ENCODE peak calls at places on chromosomes 5 and 9, in nine cellular contexts. One of them, this sample, is unnamed.

GRCh38 chr5:150140830-150141229 is 14.8 kb downstream of the PDGFRB start:
- DNase-seq in GM23338: no peak
- DNase-seq in Peyer's patch: no peak
- DNase-seq in K562: no peak
- DNase-seq in progenitor cell of endocrine pancreas: no peak
- DNase-seq in GM10248: no peak
- DNase-seq in endothelial cell: no peak
- DNase-seq in cardiac fibroblast: peak
- DNase-seq in choroid plexus epithelial cell: peak
- DNase-seq in this sample: peak

GRCh38 chr5:177605078-177605477 is 5.1 kb downstream of the B4GALT7 start:
- DNase-seq in cardiac fibroblast: no peak
- DNase-seq in progenitor cell of endocrine pancreas: no peak
- DNase-seq in GM10248: no peak
- DNase-seq in choroid plexus epithelial cell: no peak
- DNase-seq in endothelial cell: no peak
- DNase-seq in K562: no peak
- DNase-seq in Peyer's patch: no peak
- DNase-seq in GM23338: no peak
- DNase-seq in this sample: no peak

GRCh38 chr5:176660530-176660859 is 13.2 kb downstream of the TSPAN17 start:
- DNase-seq in GM23338: no peak
- DNase-seq in endothelial cell: no peak
- DNase-seq in progenitor cell of endocrine pancreas: no peak
- DNase-seq in choroid plexus epithelial cell: no peak
- DNase-seq in Peyer's patch: no peak
- DNase-seq in K562: no peak
- DNase-seq in GM10248: no peak
- DNase-seq in cardiac fibroblast: no peak
- DNase-seq in this sample: no peak

GRCh38 chr5:7586499-7586898 is 190.6 kb downstream of the ADCY2 start:
- DNase-seq in GM23338: no peak
- DNase-seq in GM10248: no peak
- DNase-seq in Peyer's patch: no peak
- DNase-seq in progenitor cell of endocrine pancreas: no peak
- DNase-seq in K562: no peak
- DNase-seq in cardiac fibroblast: no peak
- DNase-seq in choroid plexus epithelial cell: no peak
- DNase-seq in endothelial cell: no peak
- DNase-seq in this sample: no peak

GRCh38 chr5:154198611-154199230 is 8.2 kb downstream of the GALNT10 start:
- DNase-seq in GM23338: peak
- DNase-seq in cardiac fibroblast: peak
- DNase-seq in progenitor cell of endocrine pancreas: no peak
- DNase-seq in GM10248: no peak
- DNase-seq in endothelial cell: no peak
- DNase-seq in Peyer's patch: no peak
- DNase-seq in choroid plexus epithelial cell: peak
- DNase-seq in K562: no peak
- DNase-seq in this sample: peak

GRCh38 chr5:120873083-120873482 is 409.0 kb downstream of the PRR16 start:
- DNase-seq in progenitor cell of endocrine pancreas: no peak
- DNase-seq in K562: no peak
- DNase-seq in cardiac fibroblast: peak
- DNase-seq in GM23338: no peak
- DNase-seq in GM10248: no peak
- DNase-seq in endothelial cell: no peak
- DNase-seq in choroid plexus epithelial cell: no peak
- DNase-seq in Peyer's patch: no peak
- DNase-seq in this sample: no peak

GRCh38 chr9:135712571-135713295 is 10.7 kb downstream of the KCNT1 start:
- DNase-seq in Peyer's patch: no peak
- DNase-seq in choroid plexus epithelial cell: no peak
- DNase-seq in cardiac fibroblast: no peak
- DNase-seq in K562: no peak
- DNase-seq in GM23338: no peak
- DNase-seq in progenitor cell of endocrine pancreas: no peak
- DNase-seq in GM10248: no peak
- DNase-seq in endothelial cell: no peak
- DNase-seq in this sample: no peak

GRCh38 chr5:94618029-94618492 is 343 bp downstream of the KIAA0825 start:
- DNase-seq in GM10248: no peak
- DNase-seq in choroid plexus epithelial cell: peak
- DNase-seq in cardiac fibroblast: peak
- DNase-seq in endothelial cell: peak
- DNase-seq in K562: peak
- DNase-seq in progenitor cell of endocrine pancreas: no peak
- DNase-seq in Peyer's patch: peak
- DNase-seq in GM23338: peak
- DNase-seq in this sample: peak

GRCh38 chr9:96599298-96599697 is 20.3 kb downstream of the CDC14B start:
- DNase-seq in endothelial cell: no peak
- DNase-seq in GM23338: no peak
- DNase-seq in cardiac fibroblast: peak
- DNase-seq in GM10248: no peak
- DNase-seq in K562: no peak
- DNase-seq in Peyer's patch: no peak
- DNase-seq in choroid plexus epithelial cell: peak
- DNase-seq in progenitor cell of endocrine pancreas: no peak
- DNase-seq in this sample: peak

GRCh38 chr5:124343451-124343867 is 403.0 kb downstream of the ZNF608 start:
- DNase-seq in GM10248: no peak
- DNase-seq in cardiac fibroblast: peak
- DNase-seq in GM23338: no peak
- DNase-seq in choroid plexus epithelial cell: peak
- DNase-seq in progenitor cell of endocrine pancreas: no peak
- DNase-seq in K562: no peak
- DNase-seq in Peyer's patch: no peak
- DNase-seq in endothelial cell: no peak
- DNase-seq in this sample: peak

GRCh38 chr9:117704597-117704996 is 394 bp downstream of the TLR4 start:
- DNase-seq in GM23338: no peak
- DNase-seq in GM10248: no peak
- DNase-seq in Peyer's patch: no peak
- DNase-seq in progenitor cell of endocrine pancreas: no peak
- DNase-seq in endothelial cell: no peak
- DNase-seq in cardiac fibroblast: no peak
- DNase-seq in choroid plexus epithelial cell: no peak
- DNase-seq in K562: no peak
- DNase-seq in this sample: no peak

GRCh38 chr5:54646285-54647101 is 128.9 kb downstream of the SNX18 start:
- DNase-seq in K562: no peak
- DNase-seq in Peyer's patch: no peak
- DNase-seq in choroid plexus epithelial cell: peak
- DNase-seq in GM23338: peak
- DNase-seq in endothelial cell: no peak
- DNase-seq in progenitor cell of endocrine pancreas: no peak
- DNase-seq in cardiac fibroblast: peak
- DNase-seq in GM10248: peak
- DNase-seq in this sample: peak

GRCh38 chr9:115263731-115264130 is 145.8 kb upstream of the TNC start:
- DNase-seq in Peyer's patch: no peak
- DNase-seq in GM10248: no peak
- DNase-seq in choroid plexus epithelial cell: peak
- DNase-seq in K562: no peak
- DNase-seq in GM23338: no peak
- DNase-seq in cardiac fibroblast: peak
- DNase-seq in progenitor cell of endocrine pancreas: no peak
- DNase-seq in endothelial cell: no peak
- DNase-seq in this sample: peak

GRCh38 chr9:84230355-84231136 is 110.0 kb downstream of the SLC28A3 start:
- DNase-seq in cardiac fibroblast: peak
- DNase-seq in Peyer's patch: no peak
- DNase-seq in endothelial cell: no peak
- DNase-seq in K562: no peak
- DNase-seq in progenitor cell of endocrine pancreas: no peak
- DNase-seq in GM23338: no peak
- DNase-seq in GM10248: no peak
- DNase-seq in choroid plexus epithelial cell: no peak
- DNase-seq in this sample: peak

GRCh38 chr5:83467315-83468044 is 4.1 kb upstream of the VCAN start:
- DNase-seq in Peyer's patch: no peak
- DNase-seq in GM23338: peak
- DNase-seq in choroid plexus epithelial cell: peak
- DNase-seq in endothelial cell: no peak
- DNase-seq in K562: no peak
- DNase-seq in cardiac fibroblast: peak
- DNase-seq in progenitor cell of endocrine pancreas: no peak
- DNase-seq in GM10248: no peak
- DNase-seq in this sample: peak
- TF ChIP-seq CTCF in Peyer's patch: no peak
- TF ChIP-seq CTCF in GM23338: peak
- TF ChIP-seq CTCF in choroid plexus epithelial cell: peak
- TF ChIP-seq CTCF in endothelial cell: no peak
- TF ChIP-seq CTCF in K562: no peak
- TF ChIP-seq CTCF in cardiac fibroblast: peak
- TF ChIP-seq CTCF in progenitor cell of endocrine pancreas: no peak
- TF ChIP-seq CTCF in GM10248: peak
- TF ChIP-seq CTCF in this sample: peak

GRCh38 chr5:139517683-139518564 is 35.4 kb upstream of the STING1 start:
- DNase-seq in endothelial cell: peak
- DNase-seq in K562: peak
- DNase-seq in Peyer's patch: peak
- DNase-seq in GM10248: peak
- DNase-seq in choroid plexus epithelial cell: peak
- DNase-seq in progenitor cell of endocrine pancreas: peak
- DNase-seq in GM23338: peak
- DNase-seq in cardiac fibroblast: peak
- DNase-seq in this sample: peak

GRCh38 chr5:139514486-139514856 is 31.9 kb upstream of the STING1 start:
- DNase-seq in cardiac fibroblast: no peak
- DNase-seq in choroid plexus epithelial cell: no peak
- DNase-seq in GM23338: no peak
- DNase-seq in endothelial cell: no peak
- DNase-seq in K562: no peak
- DNase-seq in progenitor cell of endocrine pancreas: no peak
- DNase-seq in Peyer's patch: no peak
- DNase-seq in GM10248: no peak
- DNase-seq in this sample: no peak

GRCh38 chr5:139513852-139514485 is 31.4 kb upstream of the STING1 start:
- DNase-seq in progenitor cell of endocrine pancreas: no peak
- DNase-seq in cardiac fibroblast: no peak
- DNase-seq in choroid plexus epithelial cell: no peak
- DNase-seq in Peyer's patch: no peak
- DNase-seq in K562: no peak
- DNase-seq in GM10248: no peak
- DNase-seq in endothelial cell: no peak
- DNase-seq in GM23338: no peak
- DNase-seq in this sample: no peak
- TF ChIP-seq CTCF in progenitor cell of endocrine pancreas: no peak
- TF ChIP-seq CTCF in cardiac fibroblast: no peak
- TF ChIP-seq CTCF in choroid plexus epithelial cell: no peak
- TF ChIP-seq CTCF in Peyer's patch: no peak
- TF ChIP-seq CTCF in K562: no peak
- TF ChIP-seq CTCF in GM10248: no peak
- TF ChIP-seq CTCF in endothelial cell: peak
- TF ChIP-seq CTCF in GM23338: no peak
- TF ChIP-seq CTCF in this sample: no peak

GRCh38 chr5:51684794-51685355 is 301.6 kb downstream of the ISL1 start:
- DNase-seq in K562: no peak
- DNase-seq in choroid plexus epithelial cell: no peak
- DNase-seq in Peyer's patch: no peak
- DNase-seq in endothelial cell: no peak
- DNase-seq in progenitor cell of endocrine pancreas: no peak
- DNase-seq in GM23338: peak
- DNase-seq in cardiac fibroblast: no peak
- DNase-seq in GM10248: no peak
- DNase-seq in this sample: peak
- TF ChIP-seq CTCF in K562: no peak
- TF ChIP-seq CTCF in choroid plexus epithelial cell: no peak
- TF ChIP-seq CTCF in Peyer's patch: no peak
- TF ChIP-seq CTCF in endothelial cell: no peak
- TF ChIP-seq CTCF in progenitor cell of endocrine pancreas: no peak
- TF ChIP-seq CTCF in GM23338: peak
- TF ChIP-seq CTCF in cardiac fibroblast: no peak
- TF ChIP-seq CTCF in GM10248: no peak
- TF ChIP-seq CTCF in this sample: no peak

GRCh38 chr9:4021621-4022213 is 278.2 kb downstream of the GLIS3 start:
- DNase-seq in choroid plexus epithelial cell: no peak
- DNase-seq in endothelial cell: no peak
- DNase-seq in progenitor cell of endocrine pancreas: no peak
- DNase-seq in cardiac fibroblast: no peak
- DNase-seq in K562: no peak
- DNase-seq in GM10248: no peak
- DNase-seq in Peyer's patch: no peak
- DNase-seq in GM23338: no peak
- DNase-seq in this sample: no peak

GRCh38 chr9:4020747-4021296 is 279.0 kb downstream of the GLIS3 start:
- DNase-seq in choroid plexus epithelial cell: no peak
- DNase-seq in Peyer's patch: no peak
- DNase-seq in K562: no peak
- DNase-seq in progenitor cell of endocrine pancreas: no peak
- DNase-seq in cardiac fibroblast: no peak
- DNase-seq in endothelial cell: no peak
- DNase-seq in GM23338: no peak
- DNase-seq in GM10248: no peak
- DNase-seq in this sample: no peak

GRCh38 chr9:4016789-4017188 is 283.1 kb downstream of the GLIS3 start:
- DNase-seq in cardiac fibroblast: no peak
- DNase-seq in K562: no peak
- DNase-seq in endothelial cell: no peak
- DNase-seq in choroid plexus epithelial cell: no peak
- DNase-seq in GM23338: no peak
- DNase-seq in GM10248: no peak
- DNase-seq in Peyer's patch: no peak
- DNase-seq in progenitor cell of endocrine pancreas: no peak
- DNase-seq in this sample: no peak

GRCh38 chr9:4022435-4023067 is 277.3 kb downstream of the GLIS3 start:
- DNase-seq in K562: no peak
- DNase-seq in GM10248: no peak
- DNase-seq in endothelial cell: no peak
- DNase-seq in choroid plexus epithelial cell: no peak
- DNase-seq in Peyer's patch: no peak
- DNase-seq in cardiac fibroblast: no peak
- DNase-seq in progenitor cell of endocrine pancreas: no peak
- DNase-seq in GM23338: no peak
- DNase-seq in this sample: no peak

DNA sequence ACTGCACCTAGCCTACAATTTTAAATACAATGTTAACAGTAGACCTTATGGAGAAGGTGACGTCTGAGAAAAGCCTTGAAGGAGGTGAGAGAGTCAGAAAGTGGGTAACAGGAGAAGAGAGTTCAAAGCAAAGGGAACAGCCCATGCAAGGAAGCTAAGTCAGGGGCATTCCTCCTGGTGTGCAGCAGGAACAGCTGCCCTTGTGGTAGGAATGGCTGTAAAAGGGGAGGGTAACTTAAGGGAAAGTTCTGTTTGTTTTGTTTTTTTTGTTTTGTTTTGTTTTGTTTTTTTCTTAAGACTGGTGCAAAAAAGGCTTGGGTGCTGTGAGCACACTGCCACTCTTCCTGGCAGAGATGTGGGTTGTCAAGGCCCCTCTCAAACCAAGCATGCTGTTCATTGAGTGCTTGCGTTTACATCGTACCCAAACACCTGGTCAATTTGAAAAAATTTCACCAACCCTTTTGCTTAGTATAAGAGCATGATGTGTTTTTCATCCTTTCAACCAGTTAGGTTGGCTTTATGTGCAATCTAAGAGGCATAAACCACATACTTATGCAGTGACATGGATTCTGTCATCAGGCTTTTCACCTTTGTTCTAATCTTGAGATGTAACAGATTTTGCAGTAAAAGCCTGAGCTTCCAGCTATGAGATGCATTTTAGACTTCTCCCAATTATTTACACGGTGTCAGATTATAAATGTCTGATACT is 279.7 kb downstream of the GLIS3 start:
- DNase-seq in progenitor cell of endocrine pancreas: no peak
- DNase-seq in Peyer's patch: no peak
- DNase-seq in K562: no peak
- DNase-seq in GM23338: no peak
- DNase-seq in GM10248: no peak
- DNase-seq in cardiac fibroblast: no peak
- DNase-seq in choroid plexus epithelial cell: peak
- DNase-seq in endothelial cell: no peak
- DNase-seq in this sample: no peak
- TF ChIP-seq CTCF in progenitor cell of endocrine pancreas: no peak
- TF ChIP-seq CTCF in Peyer's patch: no peak
- TF ChIP-seq CTCF in K562: no peak
- TF ChIP-seq CTCF in GM23338: no peak
- TF ChIP-seq CTCF in GM10248: no peak
- TF ChIP-seq CTCF in cardiac fibroblast: no peak
- TF ChIP-seq CTCF in choroid plexus epithelial cell: peak
- TF ChIP-seq CTCF in endothelial cell: no peak
- TF ChIP-seq CTCF in this sample: no peak

This sample was measured in fibroblast of pulmonary artery.